ENCODE peak calls at places on chromosomes 11 and 22, in eight cellular contexts. One of them, this sample, is unnamed. For H3K4me1, the result is how much of the 10 kb centered on the place peaks cover.

GRCh38 chr11:16361108-16361869 is 4.9 kb upstream of the SOX6 start:
- DNase-seq in stomach: no peak
- DNase-seq in iPS DF 6.9: no peak
- DNase-seq in upper lobe of left lung: no peak
- DNase-seq in hepatocyte: no peak
- DNase-seq in heart left ventricle: no peak
- DNase-seq in prostate gland: no peak
- DNase-seq in transverse colon: no peak
- DNase-seq in this sample: no peak

GRCh38 chr11:40293655-40294342 is 1165.7 kb downstream of the LRRC4C start:
- DNase-seq in stomach: peak
- DNase-seq in iPS DF 6.9: peak
- DNase-seq in upper lobe of left lung: peak
- DNase-seq in hepatocyte: peak
- DNase-seq in heart left ventricle: peak
- DNase-seq in prostate gland: peak
- DNase-seq in transverse colon: peak
- DNase-seq in this sample: peak

GRCh38 chr11:11973866-11974265 is 34.6 kb downstream of the DKK3 start:
- DNase-seq in stomach: peak
- DNase-seq in iPS DF 6.9: no peak
- DNase-seq in upper lobe of left lung: no peak
- DNase-seq in hepatocyte: no peak
- DNase-seq in heart left ventricle: no peak
- DNase-seq in prostate gland: no peak
- DNase-seq in transverse colon: no peak
- DNase-seq in this sample: no peak

GRCh38 chr22:19787849-19788141 is 27.2 kb downstream of the TBX1 start:
- DNase-seq in stomach: no peak
- DNase-seq in iPS DF 6.9: no peak
- DNase-seq in upper lobe of left lung: no peak
- DNase-seq in hepatocyte: no peak
- DNase-seq in heart left ventricle: no peak
- DNase-seq in prostate gland: no peak
- DNase-seq in transverse colon: no peak
- DNase-seq in this sample: no peak

GRCh38 chr11:60938500-60938899 is 13.5 kb downstream of the SLC15A3 start:
- DNase-seq in stomach: no peak
- DNase-seq in iPS DF 6.9: no peak
- DNase-seq in upper lobe of left lung: no peak
- DNase-seq in hepatocyte: no peak
- DNase-seq in heart left ventricle: no peak
- DNase-seq in prostate gland: no peak
- DNase-seq in transverse colon: no peak
- DNase-seq in this sample: no peak

GRCh38 chr22:28505416-28506156 is 174.1 kb downstream of the TTC28 start:
- DNase-seq in stomach: no peak
- DNase-seq in iPS DF 6.9: no peak
- DNase-seq in upper lobe of left lung: no peak
- DNase-seq in hepatocyte: no peak
- DNase-seq in heart left ventricle: no peak
- DNase-seq in prostate gland: no peak
- DNase-seq in transverse colon: no peak
- DNase-seq in this sample: no peak

GRCh38 chr11:123979311-123979710 is 1.7 kb upstream of the OR10S1 start:
- DNase-seq in stomach: no peak
- DNase-seq in iPS DF 6.9: no peak
- DNase-seq in upper lobe of left lung: no peak
- DNase-seq in hepatocyte: no peak
- DNase-seq in heart left ventricle: no peak
- DNase-seq in prostate gland: no peak
- DNase-seq in transverse colon: no peak
- DNase-seq in this sample: no peak

GRCh38 chr11:116990061-116990473 is 108.2 kb downstream of the SIK3 start:
- DNase-seq in stomach: no peak
- DNase-seq in iPS DF 6.9: no peak
- DNase-seq in upper lobe of left lung: no peak
- DNase-seq in hepatocyte: peak
- DNase-seq in heart left ventricle: no peak
- DNase-seq in prostate gland: no peak
- DNase-seq in transverse colon: no peak
- DNase-seq in this sample: no peak

GRCh38 chr22:40423246-40423753 is 52.9 kb downstream of the SGSM3 start:
- DNase-seq in stomach: no peak
- DNase-seq in iPS DF 6.9: no peak
- DNase-seq in upper lobe of left lung: no peak
- DNase-seq in hepatocyte: no peak
- DNase-seq in heart left ventricle: no peak
- DNase-seq in prostate gland: no peak
- DNase-seq in transverse colon: no peak
- DNase-seq in this sample: no peak

GRCh38 chr11:75532200-75532972 is 6.6 kb upstream of the GDPD5 start:
- DNase-seq in stomach: peak
- DNase-seq in iPS DF 6.9: peak
- DNase-seq in upper lobe of left lung: peak
- DNase-seq in hepatocyte: peak
- DNase-seq in heart left ventricle: no peak
- DNase-seq in prostate gland: peak
- DNase-seq in transverse colon: peak
- DNase-seq in this sample: peak

GRCh38 chr11:2094354-2095197 is 44.6 kb downstream of the IGF2 start:
- DNase-seq in stomach: no peak
- DNase-seq in iPS DF 6.9: no peak
- DNase-seq in upper lobe of left lung: no peak
- DNase-seq in hepatocyte: no peak
- DNase-seq in heart left ventricle: no peak
- DNase-seq in prostate gland: no peak
- DNase-seq in transverse colon: no peak
- DNase-seq in this sample: no peak

GRCh38 chr22:33044059-33044458 is 14.1 kb downstream of the SYN3 start:
- DNase-seq in stomach: no peak
- DNase-seq in iPS DF 6.9: no peak
- DNase-seq in upper lobe of left lung: no peak
- DNase-seq in hepatocyte: no peak
- DNase-seq in heart left ventricle: no peak
- DNase-seq in prostate gland: no peak
- DNase-seq in transverse colon: no peak
- DNase-seq in this sample: no peak

GRCh38 chr11:95242202-95242989 is 11.4 kb upstream of the SESN3 start:
- DNase-seq in stomach: no peak
- DNase-seq in iPS DF 6.9: no peak
- DNase-seq in upper lobe of left lung: no peak
- DNase-seq in hepatocyte: no peak
- DNase-seq in heart left ventricle: no peak
- DNase-seq in prostate gland: no peak
- DNase-seq in transverse colon: no peak
- DNase-seq in this sample: no peak

GRCh38 chr11:78574386-78575381 is at the start of gene NARS2:
- DNase-seq in stomach: peak
- DNase-seq in iPS DF 6.9: peak
- DNase-seq in upper lobe of left lung: peak
- DNase-seq in hepatocyte: peak
- DNase-seq in heart left ventricle: peak
- DNase-seq in prostate gland: peak
- DNase-seq in transverse colon: peak
- DNase-seq in this sample: peak

GRCh38 chr11:78577495-78577894 is 2.8 kb upstream of the NARS2 start:
- DNase-seq in stomach: no peak
- DNase-seq in iPS DF 6.9: no peak
- DNase-seq in upper lobe of left lung: no peak
- DNase-seq in hepatocyte: no peak
- DNase-seq in heart left ventricle: no peak
- DNase-seq in prostate gland: no peak
- DNase-seq in transverse colon: no peak
- DNase-seq in this sample: no peak

GRCh38 chr11:78575478-78575877 is 814 bp upstream of the NARS2 start:
- DNase-seq in stomach: no peak
- DNase-seq in iPS DF 6.9: no peak
- DNase-seq in upper lobe of left lung: no peak
- DNase-seq in hepatocyte: peak
- DNase-seq in heart left ventricle: no peak
- DNase-seq in prostate gland: no peak
- DNase-seq in transverse colon: no peak
- DNase-seq in this sample: no peak

GRCh38 chr11:78573271-78574035 is 1.2 kb downstream of the NARS2 start:
- DNase-seq in stomach: no peak
- DNase-seq in iPS DF 6.9: no peak
- DNase-seq in upper lobe of left lung: no peak
- DNase-seq in hepatocyte: no peak
- DNase-seq in heart left ventricle: no peak
- DNase-seq in prostate gland: no peak
- DNase-seq in transverse colon: no peak
- DNase-seq in this sample: no peak

DNA sequence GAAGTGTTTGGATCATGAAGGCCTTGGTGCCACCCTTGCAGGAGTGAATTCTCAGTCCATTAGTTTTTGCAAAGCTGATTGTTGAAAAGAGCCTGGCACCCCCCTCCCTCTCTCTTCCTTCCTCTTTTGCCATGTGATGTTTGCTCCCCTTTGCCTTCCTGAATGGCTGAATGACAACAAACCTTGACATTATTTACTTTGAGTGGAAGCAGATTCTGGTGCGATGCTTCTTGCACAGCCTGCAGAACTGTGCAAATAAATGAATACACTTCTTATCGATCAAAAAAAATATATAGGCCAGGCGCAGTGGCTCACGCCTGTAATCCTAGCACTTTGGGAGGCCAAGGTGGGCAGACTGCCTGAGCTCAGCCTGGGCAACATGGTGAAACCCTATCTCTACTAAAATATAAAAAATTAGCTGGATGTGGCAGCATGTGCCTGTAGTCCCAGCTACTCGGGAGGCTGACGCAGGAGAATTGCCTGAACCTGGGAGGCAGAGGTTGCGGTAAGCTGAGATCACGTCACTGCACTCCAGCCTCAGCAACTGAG is 2.0 kb upstream of the NARS2 start:
- DNase-seq in stomach: no peak
- DNase-seq in iPS DF 6.9: no peak
- DNase-seq in upper lobe of left lung: no peak
- DNase-seq in hepatocyte: no peak
- DNase-seq in heart left ventricle: no peak
- DNase-seq in prostate gland: no peak
- DNase-seq in transverse colon: no peak
- DNase-seq in this sample: no peak
- H3K27ac ChIP-seq in stomach: no peak
- H3K27ac ChIP-seq in iPS DF 6.9: no peak
- H3K27ac ChIP-seq in upper lobe of left lung: no peak
- H3K27ac ChIP-seq in hepatocyte: no peak
- H3K27ac ChIP-seq in heart left ventricle: no peak
- H3K27ac ChIP-seq in prostate gland: no peak
- H3K27ac ChIP-seq in transverse colon: no peak
- H3K27ac ChIP-seq in this sample: no peak

GRCh38 chr11:57456960-57457642 is 3.2 kb upstream of the RTN4RL2 start:
- DNase-seq in stomach: peak
- DNase-seq in iPS DF 6.9: no peak
- DNase-seq in upper lobe of left lung: peak
- DNase-seq in hepatocyte: peak
- DNase-seq in heart left ventricle: peak
- DNase-seq in prostate gland: peak
- DNase-seq in transverse colon: peak
- DNase-seq in this sample: peak
- H3K4me3 ChIP-seq in stomach: no peak
- H3K4me3 ChIP-seq in iPS DF 6.9: peak
- H3K4me3 ChIP-seq in upper lobe of left lung: no peak
- H3K4me3 ChIP-seq in hepatocyte: no peak
- H3K4me3 ChIP-seq in heart left ventricle: no peak
- H3K4me3 ChIP-seq in prostate gland: no peak
- H3K4me3 ChIP-seq in transverse colon: no peak
- H3K4me3 ChIP-seq in this sample: no peak

DNA sequence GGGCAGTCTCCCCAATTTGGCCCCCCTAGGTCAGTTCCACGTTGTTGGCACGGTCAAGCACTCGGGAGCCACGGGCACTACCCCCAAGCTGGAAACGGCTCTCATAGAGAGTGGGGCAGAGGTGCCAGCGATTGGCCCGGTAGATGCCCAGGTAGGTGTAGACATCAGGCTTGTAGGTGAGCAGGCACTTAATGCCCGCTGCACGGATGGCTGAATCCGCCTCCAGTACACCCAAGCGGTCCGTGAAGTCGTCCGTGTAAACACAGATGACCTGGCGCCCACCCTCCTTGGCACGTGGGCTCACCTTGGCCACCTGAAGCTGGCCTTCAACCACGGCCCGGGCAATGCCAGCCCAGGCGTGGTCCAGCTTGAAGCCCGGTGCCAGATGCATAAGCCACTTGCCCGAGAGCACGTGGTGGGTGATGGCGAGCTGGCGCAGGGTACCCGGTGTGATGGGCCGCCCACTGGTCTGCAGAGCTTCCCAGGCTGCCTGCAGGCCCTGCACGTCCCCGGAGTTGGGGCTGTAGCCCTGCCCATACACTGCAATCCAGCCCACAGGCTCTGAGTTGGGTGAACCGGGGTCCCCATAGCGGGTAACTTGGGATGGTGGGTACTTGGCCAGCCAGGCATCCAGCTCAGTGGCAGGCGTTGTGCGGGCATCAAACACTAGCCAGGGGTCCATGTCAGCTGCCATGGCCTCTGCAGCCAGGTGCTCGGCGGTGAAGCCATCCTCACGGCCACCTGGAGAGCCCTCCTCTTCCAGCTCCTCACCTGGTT is 1.2 kb downstream of the C11orf68 start:
- DNase-seq in stomach: no peak
- DNase-seq in iPS DF 6.9: no peak
- DNase-seq in upper lobe of left lung: no peak
- DNase-seq in hepatocyte: no peak
- DNase-seq in heart left ventricle: no peak
- DNase-seq in prostate gland: no peak
- DNase-seq in transverse colon: no peak
- DNase-seq in this sample: no peak
- H3K4me1 ChIP-seq in stomach: under half
- H3K4me1 ChIP-seq in iPS DF 6.9: under half
- H3K4me1 ChIP-seq in upper lobe of left lung: under half
- H3K4me1 ChIP-seq in hepatocyte: under half
- H3K4me1 ChIP-seq in heart left ventricle: under half
- H3K4me1 ChIP-seq in prostate gland: under half
- H3K4me1 ChIP-seq in transverse colon: under half
- H3K4me1 ChIP-seq in this sample: under half

DNA sequence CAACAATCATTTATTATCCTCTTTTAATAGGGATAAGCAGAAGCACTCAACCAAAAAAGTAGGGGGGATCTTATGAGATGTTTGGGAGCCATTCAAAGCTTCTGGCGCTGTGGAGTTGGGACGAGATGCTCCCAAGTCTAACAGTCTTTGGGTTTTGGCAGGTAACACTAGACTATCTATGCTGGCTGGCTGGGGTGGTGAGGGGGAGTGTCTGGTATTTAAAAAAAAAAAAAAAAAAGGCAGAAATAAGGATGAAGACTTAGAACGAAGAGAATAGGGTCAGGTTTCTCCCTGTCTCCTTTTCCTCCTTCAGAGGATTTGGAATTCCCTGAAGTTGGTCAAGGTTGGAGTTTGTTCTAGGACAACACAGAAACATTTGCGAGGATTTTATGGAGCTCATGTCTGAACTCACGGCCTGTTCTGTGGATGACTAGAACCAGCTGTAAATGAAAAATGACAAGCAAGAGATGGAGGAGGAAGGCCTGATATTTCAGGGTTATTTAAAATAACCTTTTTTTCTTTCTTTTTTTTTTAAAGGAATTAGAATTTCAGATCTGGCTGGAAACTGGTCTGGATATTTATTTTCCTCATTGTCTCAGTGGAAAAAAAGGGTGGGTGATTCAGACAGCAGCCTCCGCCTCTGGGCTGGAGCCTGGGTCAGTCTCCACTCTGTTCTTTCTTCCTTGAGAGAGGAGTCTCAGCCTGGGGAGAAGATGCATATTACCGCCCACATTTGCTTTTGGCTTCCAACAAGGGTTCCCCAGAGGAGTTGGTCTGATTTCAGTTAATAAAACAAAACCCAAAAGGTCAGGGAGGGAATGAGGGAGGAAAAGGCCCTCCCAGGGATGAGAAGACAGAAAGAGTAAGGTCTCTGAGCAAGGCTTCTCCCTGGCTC is 80.0 kb downstream of the USP35 start:
- DNase-seq in stomach: no peak
- DNase-seq in iPS DF 6.9: no peak
- DNase-seq in upper lobe of left lung: no peak
- DNase-seq in hepatocyte: no peak
- DNase-seq in heart left ventricle: peak
- DNase-seq in prostate gland: no peak
- DNase-seq in transverse colon: no peak
- DNase-seq in this sample: peak
- H3K27ac ChIP-seq in stomach: peak
- H3K27ac ChIP-seq in iPS DF 6.9: no peak
- H3K27ac ChIP-seq in upper lobe of left lung: peak
- H3K27ac ChIP-seq in hepatocyte: peak
- H3K27ac ChIP-seq in heart left ventricle: peak
- H3K27ac ChIP-seq in prostate gland: peak
- H3K27ac ChIP-seq in transverse colon: peak
- H3K27ac ChIP-seq in this sample: peak

This sample was measured in right atrium auricular region.